ENCODE peak calls at places on chromosomes 3 and 15, in five cellular contexts. D is stimulated activated CD8-positive, alpha-beta memory T cell treated with anti-CD3 and anti-CD28 coated beads, Interleukin-7, amount 100 ng/mL, for 24 hours; P is cerebellar cortex; E is stomach; L is stimulated activated CD4-positive, alpha-beta T cell treated with anti-CD3 and anti-CD28 coated beads, Interleukin-1b, Interleukin-23, amount 100 ng/mL, for 4 hours. J is an unnamed sample.

GRCh38 chr3:14837864-14838263 is 19.1 kb downstream of the FGD5 start:
- DNase-seq in L (no peak), E (no peak), D (no peak), P (no peak), J (no peak)

GRCh38 chr3:157115069-157116006 is 44.6 kb downstream of the CCNL1 start:
- DNase-seq in P (no peak), L (no peak), D (no peak), E (no peak), J (no peak)

GRCh38 chr3:185688808-185689207 is 102.7 kb downstream of the SENP2 start:
- DNase-seq in P (no peak), D (no peak), E (peak; percentile 50), L (no peak), J (peak; percentile 86)

GRCh38 chr3:183906234-183906921 is 21.7 kb upstream of the PARL start:
- DNase-seq in P (no peak), E (no peak), D (no peak), L (no peak), J (no peak)

GRCh38 chr3:13872451-13872850 is 7.4 kb downstream of the WNT7A start:
- DNase-seq in L (no peak), E (no peak), P (no peak), D (no peak), J (no peak)

GRCh38 chr15:96585634-96586386 is 255.3 kb downstream of the NR2F2 start:
- DNase-seq in D (no peak), E (no peak), P (no peak), L (no peak), J (peak; percentile 7)

GRCh38 chr3:16604887-16605602 is at the start of gene DAZL:
- DNase-seq in D (no peak), P (no peak), L (no peak), E (no peak), J (no peak)

GRCh38 chr15:77810180-77810579 is 177.5 kb upstream of the LINGO1 start:
- DNase-seq in D (no peak), P (no peak), L (no peak), E (no peak), J (no peak)

GRCh38 chr3:59469948-59470723 is 420.3 kb upstream of the CFAP20DC start:
- DNase-seq in P (no peak), L (no peak), E (no peak), D (no peak), J (no peak)

GRCh38 chr3:126338796-126339241 is 18.4 kb downstream of the KLF15 start:
- DNase-seq in L (no peak), E (peak; percentile 24), D (no peak), P (no peak), J (no peak)

GRCh38 chr15:80605591-80606150 is 89.4 kb upstream of the ABHD17C start:
- DNase-seq in D (no peak), E (no peak), L (no peak), P (peak; percentile 75), J (no peak)

GRCh38 chr15:85752591-85752990 is 42.1 kb downstream of the KLHL25 start:
- DNase-seq in D (no peak), P (peak; percentile 43), L (no peak), E (peak; percentile 85), J (no peak)

J was measured in AG08396.